ENCODE peak calls at places on chromosomes 13 and 19, in eight cellular contexts. V is pancreas; I is hepatocyte; A is progenitor cell of endocrine pancreas; T is effector CD4-positive, alpha-beta T cell; K is H54; J is mesenchymal stem cell; H is GM12892. R is an unnamed sample.

GRCh38 chr13:32905063-32905863 is 111.0 kb upstream of the KL start:
- DNase-seq in V (no peak), I (no peak), A (no peak), T (no peak), K (no peak), J (no peak), H (peak), R (no peak)

GRCh38 chr19:37950471-37951175 is 43.6 kb downstream of the SIPA1L3 start:
- DNase-seq in V (no peak), I (no peak), A (no peak), T (no peak), K (no peak), J (no peak), H (no peak), R (no peak)

GRCh38 chr13:110546933-110547332 is 14.6 kb downstream of the RAB20 start:
- DNase-seq in V (peak), I (peak), A (no peak), T (no peak), K (peak), J (peak), H (no peak), R (peak)

GRCh38 chr19:58364127-58364526 is 1.6 kb upstream of the ZNF497 start:
- DNase-seq in V (no peak), I (no peak), A (no peak), T (no peak), K (no peak), J (no peak), H (no peak), R (no peak)

GRCh38 chr19:2592824-2593223 is 109.7 kb downstream of the GNG7 start:
- DNase-seq in V (no peak), I (no peak), A (no peak), T (no peak), K (no peak), J (no peak), H (no peak), R (no peak)

GRCh38 chr13:50198508-50198907 is 183.3 kb downstream of the KCNRG start:
- DNase-seq in V (no peak), I (no peak), A (no peak), T (no peak), K (no peak), J (no peak), H (no peak), R (no peak)

GRCh38 chr13:77535448-77535847 is at the start of gene SCEL:
- DNase-seq in V (no peak), I (peak), A (no peak), T (no peak), K (no peak), J (no peak), H (no peak), R (no peak)

GRCh38 chr13:44050450-44051063 is 170.9 kb downstream of the LACC1 start:
- DNase-seq in V (no peak), I (peak), A (no peak), T (no peak), K (no peak), J (peak), H (no peak), R (no peak)

GRCh38 chr13:50617134-50617721 is 226.3 kb downstream of the DLEU7 start:
- DNase-seq in V (no peak), I (no peak), A (no peak), T (no peak), K (peak), J (peak), H (no peak), R (no peak)

GRCh38 chr19:7781157-7781556 is 18.1 kb downstream of the CLEC4M start:
- DNase-seq in V (no peak), I (no peak), A (no peak), T (no peak), K (no peak), J (no peak), H (no peak), R (no peak)

GRCh38 chr19:9641810-9642209 is 20.8 kb upstream of the ZNF561 start:
- DNase-seq in V (no peak), I (no peak), A (no peak), T (no peak), K (no peak), J (no peak), H (no peak), R (no peak)

GRCh38 chr19:39230096-39230764 is 14.6 kb downstream of the IFNL3 start:
- DNase-seq in V (no peak), I (no peak), A (no peak), T (no peak), K (no peak), J (no peak), H (no peak), R (no peak)

GRCh38 chr19:17266975-17267788 is at the start of gene BABAM1:
- DNase-seq in V (peak), I (peak), A (peak), T (peak), K (peak), J (peak), H (peak), R (peak)

GRCh38 chr13:85601526-85601925 is 197.7 kb downstream of the SLITRK6 start:
- DNase-seq in V (no peak), I (no peak), A (no peak), T (no peak), K (no peak), J (peak), H (no peak), R (no peak)

GRCh38 chr19:35869327-35870123 is 1.2 kb downstream of the APLP1 start:
- DNase-seq in V (peak), I (peak), A (peak), T (peak), K (peak), J (peak), H (peak), R (peak)

R was measured in SJSA1.